ENCODE peak calls at places on chromosomes 1 and 21, in ten cellular contexts. Z is heart right ventricle; V is T-helper 1 cell; J is iPS DF 19.7; L is activated CD8-positive, alpha-beta memory T cell treated with anti-CD3 and anti-CD28 coated beads, Interleukin-2, amount 50 U/mL, for 4 hours; K is stimulated activated CD4-positive, alpha-beta T cell treated with anti-CD3 and anti-CD28 coated beads, Interleukin-2, amount 100 ng/mL, for 24 hours; U is thoracic aorta; S is iPS-NIHi11; R is fibroblast of the aortic adventitia; W is EL. E is an unnamed sample.

GRCh38 chr1:18794066-18794465 is 65.4 kb downstream of the TAS1R2 start:
- DNase-seq in Z (no peak), V (no peak), J (no peak), L (no peak), K (no peak), U (no peak), S (no peak), R (no peak), W (no peak), E (peak)

GRCh38 chr1:54709547-54710292 is 5.9 kb upstream of the TTC4 start:
- DNase-seq in Z (no peak), V (no peak), J (no peak), L (no peak), K (no peak), U (no peak), S (no peak), R (no peak), W (no peak), E (no peak)

GRCh38 chr1:206898089-206898908 is 1.1 kb downstream of the IL24 start:
- DNase-seq in Z (no peak), V (no peak), J (no peak), L (no peak), K (no peak), U (no peak), S (no peak), R (peak), W (peak), E (no peak)

GRCh38 chr1:125066385-125066784 is 3881.6 kb downstream of the SRGAP2C start:
- DNase-seq in Z (no peak), V (no peak), J (no peak), L (no peak), K (no peak), U (no peak), S (no peak), R (no peak), W (no peak), E (no peak)

GRCh38 chr1:183996036-183996376 is 41.5 kb downstream of the COLGALT2 start:
- DNase-seq in Z (no peak), V (no peak), J (no peak), L (no peak), K (no peak), U (no peak), S (no peak), R (no peak), W (no peak), E (no peak)

GRCh38 chr1:31108861-31109260 is 43.3 kb upstream of the PUM1 start:
- DNase-seq in Z (no peak), V (no peak), J (no peak), L (no peak), K (no peak), U (no peak), S (no peak), R (no peak), W (no peak), E (no peak)

GRCh38 chr1:19725606-19726005 is 60.9 kb downstream of the HTR6 start:
- DNase-seq in Z (no peak), V (no peak), J (no peak), L (no peak), K (no peak), U (no peak), S (no peak), R (no peak), W (no peak), E (no peak)

GRCh38 chr1:222068937-222069336 is 327.0 kb upstream of the DUSP10 start:
- DNase-seq in Z (no peak), V (no peak), J (no peak), L (no peak), K (no peak), U (no peak), S (no peak), R (no peak), W (peak), E (no peak)

GRCh38 chr1:47701741-47702515 is 264.1 kb downstream of the FOXD2 start:
- DNase-seq in Z (no peak), V (no peak), J (no peak), L (no peak), K (no peak), U (no peak), S (no peak), R (no peak), W (no peak), E (no peak)

GRCh38 chr1:40897499-40897898 is 35.3 kb upstream of the CITED4 start:
- DNase-seq in Z (no peak), V (no peak), J (no peak), L (no peak), K (no peak), U (no peak), S (no peak), R (peak), W (peak), E (no peak)

GRCh38 chr1:72869873-72870272 is 587.5 kb upstream of the NEGR1 start:
- DNase-seq in Z (no peak), V (no peak), J (no peak), L (no peak), K (no peak), U (no peak), S (no peak), R (no peak), W (no peak), E (no peak)

GRCh38 chr1:230112131-230112701 is 45.2 kb downstream of the GALNT2 start:
- DNase-seq in Z (no peak), V (no peak), J (no peak), L (no peak), K (no peak), U (no peak), S (peak), R (no peak), W (no peak), E (peak)

GRCh38 chr1:118077331-118078055 is 107.5 kb downstream of the SPAG17 start:
- DNase-seq in Z (no peak), V (no peak), J (peak), L (no peak), K (no peak), U (no peak), S (peak), R (peak), W (peak), E (no peak)

GRCh38 chr1:83882906-83883305 is 116.0 kb downstream of the TTLL7 start:
- DNase-seq in Z (peak), V (no peak), J (no peak), L (no peak), K (no peak), U (no peak), S (peak), R (peak), W (peak), E (peak)

GRCh38 chr1:226597616-226598454 is 49.3 kb downstream of the STUM start:
- DNase-seq in Z (no peak), V (no peak), J (no peak), L (no peak), K (no peak), U (no peak), S (no peak), R (no peak), W (no peak), E (no peak)

GRCh38 chr21:33238565-33239255 is 9.0 kb downstream of the IFNAR2 start:
- DNase-seq in Z (no peak), V (peak), J (no peak), L (no peak), K (no peak), U (no peak), S (no peak), R (no peak), W (no peak), E (no peak)

GRCh38 chr1:165675794-165676193 is 22.6 kb downstream of the ALDH9A1 start:
- DNase-seq in Z (no peak), V (no peak), J (no peak), L (no peak), K (no peak), U (no peak), S (no peak), R (no peak), W (no peak), E (no peak)

GRCh38 chr1:174769961-174770549 is 229.7 kb upstream of the CACYBP start:
- DNase-seq in Z (no peak), V (peak), J (no peak), L (no peak), K (no peak), U (no peak), S (peak), R (peak), W (peak), E (peak)

GRCh38 chr1:55214903-55215193 is 316 bp downstream of the USP24 start:
- DNase-seq in Z (peak), V (no peak), J (no peak), L (no peak), K (peak), U (no peak), S (peak), R (no peak), W (peak), E (peak)

GRCh38 chr1:27099904-27100796 is 54.8 kb downstream of the SLC9A1 start:
- DNase-seq in Z (no peak), V (no peak), J (no peak), L (no peak), K (no peak), U (no peak), S (peak), R (peak), W (peak), E (peak)

GRCh38 chr1:113199718-113200455 is 126.9 kb downstream of the LRIG2 start:
- DNase-seq in Z (no peak), V (no peak), J (peak), L (no peak), K (no peak), U (no peak), S (peak), R (no peak), W (no peak), E (peak)

GRCh38 chr1:228059536-228060457 is 22.7 kb upstream of the ARF1 start:
- DNase-seq in Z (no peak), V (peak), J (no peak), L (peak), K (peak), U (no peak), S (peak), R (peak), W (peak), E (no peak)

GRCh38 chr1:117271959-117272358 is 61.2 kb upstream of the VTCN1 start:
- DNase-seq in Z (no peak), V (no peak), J (no peak), L (no peak), K (no peak), U (no peak), S (no peak), R (peak), W (no peak), E (no peak)

GRCh38 chr1:152005360-152005912 is 11.8 kb upstream of the S100A10 start:
- DNase-seq in Z (no peak), V (no peak), J (no peak), L (no peak), K (no peak), U (no peak), S (no peak), R (no peak), W (no peak), E (no peak)

GRCh38 chr1:212488436-212489283 is 55.9 kb downstream of the NENF start:
- DNase-seq in Z (peak), V (peak), J (no peak), L (no peak), K (no peak), U (no peak), S (no peak), R (peak), W (peak), E (no peak)

GRCh38 chr1:226656201-226656600 is 82.9 kb downstream of the ITPKB start:
- DNase-seq in Z (no peak), V (no peak), J (no peak), L (no peak), K (no peak), U (no peak), S (peak), R (no peak), W (no peak), E (no peak)

GRCh38 chr1:171226757-171227370 is 21.4 kb upstream of the FMO1 start:
- DNase-seq in Z (peak), V (peak), J (no peak), L (no peak), K (no peak), U (no peak), S (peak), R (peak), W (peak), E (peak)

GRCh38 chr1:205977348-205978014 is 25.7 kb downstream of the RAB7B start:
- DNase-seq in Z (peak), V (peak), J (no peak), L (peak), K (peak), U (no peak), S (peak), R (peak), W (peak), E (peak)

GRCh38 chr21:34526618-34527290 is 14.7 kb upstream of the KCNE1 start:
- DNase-seq in Z (peak), V (peak), J (peak), L (no peak), K (peak), U (peak), S (peak), R (peak), W (peak), E (no peak)

GRCh38 chr1:35428360-35428759 is 128.8 kb downstream of the KIAA0319L start:
- DNase-seq in Z (no peak), V (no peak), J (no peak), L (no peak), K (no peak), U (no peak), S (no peak), R (no peak), W (no peak), E (no peak)

GRCh38 chr1:205274041-205274691 is 46.4 kb downstream of the TMCC2 start:
- DNase-seq in Z (no peak), V (no peak), J (no peak), L (no peak), K (no peak), U (no peak), S (peak), R (no peak), W (no peak), E (no peak)

GRCh38 chr1:100342391-100342790 is 9.9 kb upstream of the CDC14A start:
- DNase-seq in Z (no peak), V (no peak), J (no peak), L (no peak), K (no peak), U (no peak), S (no peak), R (no peak), W (no peak), E (no peak)

GRCh38 chr1:100353073-100353801 is 931 bp downstream of the CDC14A start:
- DNase-seq in Z (peak), V (peak), J (no peak), L (no peak), K (peak), U (no peak), S (peak), R (peak), W (peak), E (peak)

GRCh38 chr1:44293761-44294315 is 61.2 kb downstream of the ERI3 start:
- DNase-seq in Z (peak), V (no peak), J (no peak), L (no peak), K (no peak), U (no peak), S (peak), R (no peak), W (no peak), E (no peak)

GRCh38 chr1:232856556-232856955 is 51.3 kb downstream of the MAP10 start:
- DNase-seq in Z (no peak), V (no peak), J (no peak), L (no peak), K (no peak), U (no peak), S (no peak), R (no peak), W (no peak), E (no peak)

E was measured in SK-N-DZ.